ENCODE peak calls at places on chromosomes 12 and 14, in six cellular contexts. D, G, I, B, A and M are unnamed samples.

GRCh38 chr12:91327136-91327535 is 144.5 kb upstream of the DCN start:
- DNase-seq in D (no peak), G (no peak), I (no peak), B (no peak), A (no peak), M (no peak)

GRCh38 chr12:117587646-117588287 is 226.3 kb upstream of the NOS1 start:
- DNase-seq in D (no peak), G (no peak), I (peak), B (peak), A (no peak), M (no peak)

GRCh38 chr12:77062846-77063461 is 2.4 kb downstream of the E2F7 start:
- DNase-seq in D (no peak), G (no peak), I (no peak), B (no peak), A (no peak), M (no peak)

GRCh38 chr12:585062-586061 is 77.9 kb downstream of the NINJ2 start:
- DNase-seq in D (no peak), G (no peak), I (no peak), B (no peak), A (no peak), M (no peak)

GRCh38 chr14:78762331-78762730 is 592.2 kb downstream of the NRXN3 start:
- DNase-seq in D (no peak), G (no peak), I (no peak), B (no peak), A (no peak), M (no peak)

GRCh38 chr14:94681300-94682060 is 69.3 kb downstream of the SERPINA3 start:
- DNase-seq in D (no peak), G (peak), I (no peak), B (no peak), A (no peak), M (no peak)

GRCh38 chr12:119020377-119021360 is 39.3 kb downstream of the SRRM4 start:
- DNase-seq in D (no peak), G (no peak), I (no peak), B (no peak), A (no peak), M (no peak)

GRCh38 chr12:27686147-27686546 is 10.1 kb upstream of the REP15 start:
- DNase-seq in D (no peak), G (no peak), I (no peak), B (no peak), A (no peak), M (no peak)

GRCh38 chr12:30416631-30417030 is 279.0 kb downstream of the IPO8 start:
- DNase-seq in D (no peak), G (no peak), I (no peak), B (no peak), A (no peak), M (no peak)

GRCh38 chr14:68819260-68819691 is 26.4 kb upstream of the ZFP36L1 start:
- DNase-seq in D (no peak), G (no peak), I (no peak), B (no peak), A (peak), M (no peak)